ENCODE peak calls at places on chromosomes 16 and 17, in six cellular contexts. U is progenitor cell of endocrine pancreas, Z is GM12864, C is heart left ventricle, J is natural killer cell, W is lower lobe of right lung. A is an unnamed sample.

GRCh38 chr17:79563237-79564013 is 47.4 kb downstream of the RBFOX3 start:
- DNase-seq in C (no peak), W (peak; percentile 25), U (no peak), Z (no peak), J (no peak), A (no peak)

GRCh38 chr16:66474750-66475199 is 47.7 kb downstream of the BEAN1 start:
- DNase-seq in Z (peak; percentile 24), U (no peak), C (no peak), W (no peak), J (no peak), A (no peak)

GRCh38 chr17:43151880-43152456 is 19.0 kb upstream of the NBR1 start:
- DNase-seq in W (no peak), J (no peak), C (no peak), Z (no peak), U (no peak), A (no peak)

GRCh38 chr16:14148569-14148968 is 77.5 kb downstream of the MRTFB start:
- DNase-seq in U (no peak), W (no peak), J (no peak), C (no peak), Z (no peak), A (no peak)

GRCh38 chr17:50047488-50048126 is 8.3 kb upstream of the ITGA3 start:
- DNase-seq in U (no peak), W (no peak), Z (no peak), C (no peak), J (no peak), A (no peak)

GRCh38 chr17:50501054-50501453 is 7.2 kb upstream of the MYCBPAP start:
- DNase-seq in Z (no peak), C (no peak), W (no peak), U (no peak), J (no peak), A (no peak)

GRCh38 chr16:1206326-1206725 is 18.7 kb downstream of the TPSG1 start:
- DNase-seq in Z (no peak), C (no peak), U (no peak), J (no peak), W (no peak), A (no peak)

GRCh38 chr16:588639-588888 is 1.3 kb upstream of the RAB40C start:
- DNase-seq in W (peak; percentile 79), Z (peak; percentile 43), U (peak; percentile 46), C (peak; percentile 59), J (peak; percentile 58), A (peak; percentile 70)

GRCh38 chr17:60804831-60805230 is 127.2 kb downstream of the BCAS3 start:
- DNase-seq in J (no peak), U (no peak), Z (no peak), W (no peak), C (no peak), A (no peak)

GRCh38 chr17:2122641-2123302 is 67.9 kb downstream of the HIC1 start:
- DNase-seq in C (peak; percentile 80), Z (no peak), W (peak; percentile 86), J (peak; percentile 49), U (no peak), A (no peak)

GRCh38 chr16:66503030-66503429 is 46.9 kb downstream of the TK2 start:
- DNase-seq in J (no peak), Z (no peak), C (no peak), U (no peak), W (no peak), A (no peak)

GRCh38 chr16:85100265-85100664 is 12.0 kb downstream of the CIBAR2 start:
- DNase-seq in W (no peak), C (no peak), J (no peak), U (no peak), Z (no peak), A (no peak)

GRCh38 chr16:79845734-79846135 is 245.2 kb upstream of the MAF start:
- DNase-seq in Z (peak; percentile 3), J (no peak), W (no peak), C (no peak), U (no peak), A (no peak)

GRCh38 chr17:57766307-57766943 is 21.3 kb upstream of the CCDC182 start:
- DNase-seq in J (no peak), U (no peak), W (no peak), C (no peak), Z (no peak), A (no peak)

GRCh38 chr16:14545346-14545884 is 84.6 kb downstream of the PARN start:
- DNase-seq in J (no peak), U (no peak), Z (no peak), W (no peak), C (no peak), A (no peak)

GRCh38 chr17:32461498-32461852 is 17.2 kb downstream of the PSMD11 start:
- DNase-seq in C (no peak), J (no peak), W (no peak), Z (no peak), U (no peak), A (no peak)

GRCh38 chr17:60749050-60749449 is 71.4 kb downstream of the BCAS3 start:
- DNase-seq in C (no peak), Z (no peak), W (no peak), U (no peak), J (no peak), A (no peak)

GRCh38 chr17:42937712-42938596 is 26.3 kb downstream of the AARSD1 start:
- DNase-seq in J (no peak), Z (no peak), C (peak; percentile 37), W (no peak), U (peak; percentile 30), A (no peak)

GRCh38 chr16:642189-643049 is 791 bp downstream of the MCRIP2 start:
- DNase-seq in J (no peak), U (no peak), Z (no peak), W (peak; percentile 85), C (peak; percentile 78), A (peak; percentile 44)

GRCh38 chr17:50693041-50693682 is 14.6 kb downstream of the ANKRD40 start:
- DNase-seq in U (no peak), J (no peak), C (no peak), W (no peak), Z (no peak), A (no peak)

GRCh38 chr16:49884033-49884707 is 28.3 kb upstream of the ZNF423 start:
- DNase-seq in W (no peak), Z (no peak), J (no peak), C (no peak), U (no peak), A (no peak)

GRCh38 chr16:1691956-1692355 is 13.9 kb downstream of the JPT2 start:
- DNase-seq in J (no peak), C (no peak), Z (no peak), U (no peak), W (no peak), A (no peak)

GRCh38 chr16:68756250-68757051 is 19.4 kb downstream of the CDH1 start:
- DNase-seq in J (no peak), Z (peak; percentile 92), C (no peak), W (peak; percentile 81), U (no peak), A (peak; percentile 40)

GRCh38 chr17:80005360-80006338 is 30.0 kb downstream of the TBC1D16 start:
- DNase-seq in C (peak; percentile 53), Z (no peak), W (no peak), J (peak; percentile 51), U (peak; percentile 70), A (peak; percentile 57)

GRCh38 chr16:2250652-2251280 is 621 bp downstream of the ECI1 start:
- DNase-seq in U (no peak), J (no peak), C (no peak), W (no peak), Z (peak; percentile 26), A (no peak)

GRCh38 chr17:50060951-50061712 is 5.2 kb downstream of the ITGA3 start:
- DNase-seq in C (peak; percentile 95), W (peak; percentile 91), U (no peak), J (no peak), Z (no peak), A (no peak)

GRCh38 chr17:3710951-3711383 is 12.7 kb upstream of the HASPIN start:
- DNase-seq in J (no peak), C (no peak), W (no peak), Z (peak; percentile 99), U (no peak), A (no peak)

GRCh38 chr17:8016632-8017424 is 14.4 kb downstream of the GUCY2D start:
- DNase-seq in W (peak; percentile 80), J (no peak), C (no peak), Z (no peak), U (peak; percentile 41), A (no peak)
- TF ChIP-seq CTCF in W (peak; percentile 75), J (peak; percentile 60), C (peak; percentile 44), Z (peak; percentile 81), U (peak; percentile 74), A (no peak)

DNA sequence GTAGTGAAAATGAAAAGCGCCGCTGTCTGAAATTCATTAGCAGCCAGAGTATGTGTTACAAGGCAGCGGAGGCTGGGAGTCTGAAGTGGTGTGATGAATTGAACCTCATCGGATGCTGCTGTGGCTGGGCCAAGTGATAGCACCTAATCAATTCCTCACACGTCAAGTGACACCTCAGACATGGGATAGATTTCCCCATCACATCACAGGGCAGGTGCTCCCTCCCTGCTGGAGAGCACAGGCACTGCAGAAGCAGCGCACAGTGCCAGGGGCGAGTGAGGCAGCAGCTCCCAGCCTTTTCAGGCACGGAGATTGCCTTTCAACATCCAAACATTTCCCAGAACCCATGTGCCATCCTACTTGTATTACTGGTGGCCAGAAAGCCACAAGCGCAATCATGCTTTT is 32.2 kb downstream of the DRC3 start:
- DNase-seq in Z (no peak), U (no peak), W (no peak), J (no peak), C (no peak), A (no peak)
- TF ChIP-seq CTCF in Z (peak; percentile 28), U (peak; percentile 51), W (no peak), J (no peak), C (no peak), A (no peak)

DNA sequence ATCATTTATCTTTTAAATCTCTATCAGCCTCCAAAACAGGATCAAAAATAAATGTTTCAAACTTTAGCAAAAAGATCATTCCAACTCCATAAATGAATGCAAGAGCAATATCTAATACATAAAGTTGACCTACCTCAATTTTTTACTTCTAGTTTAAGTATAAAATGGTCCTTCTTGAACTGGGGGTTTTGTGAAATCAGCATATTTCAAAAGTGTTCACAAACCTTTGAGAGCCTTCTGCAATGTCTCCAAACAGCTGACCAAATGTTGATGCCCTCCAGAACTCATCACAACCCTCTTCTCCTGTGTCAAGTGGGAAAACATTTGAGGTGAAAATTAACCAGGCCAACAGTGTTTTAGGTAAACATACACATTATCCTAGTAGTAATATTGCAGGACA is 7.7 kb downstream of the MED1 start:
- DNase-seq in J (no peak), W (no peak), C (no peak), Z (no peak), U (no peak), A (no peak)
- TF ChIP-seq CTCF in J (no peak), W (no peak), C (no peak), Z (no peak), U (no peak), A (no peak)

DNA sequence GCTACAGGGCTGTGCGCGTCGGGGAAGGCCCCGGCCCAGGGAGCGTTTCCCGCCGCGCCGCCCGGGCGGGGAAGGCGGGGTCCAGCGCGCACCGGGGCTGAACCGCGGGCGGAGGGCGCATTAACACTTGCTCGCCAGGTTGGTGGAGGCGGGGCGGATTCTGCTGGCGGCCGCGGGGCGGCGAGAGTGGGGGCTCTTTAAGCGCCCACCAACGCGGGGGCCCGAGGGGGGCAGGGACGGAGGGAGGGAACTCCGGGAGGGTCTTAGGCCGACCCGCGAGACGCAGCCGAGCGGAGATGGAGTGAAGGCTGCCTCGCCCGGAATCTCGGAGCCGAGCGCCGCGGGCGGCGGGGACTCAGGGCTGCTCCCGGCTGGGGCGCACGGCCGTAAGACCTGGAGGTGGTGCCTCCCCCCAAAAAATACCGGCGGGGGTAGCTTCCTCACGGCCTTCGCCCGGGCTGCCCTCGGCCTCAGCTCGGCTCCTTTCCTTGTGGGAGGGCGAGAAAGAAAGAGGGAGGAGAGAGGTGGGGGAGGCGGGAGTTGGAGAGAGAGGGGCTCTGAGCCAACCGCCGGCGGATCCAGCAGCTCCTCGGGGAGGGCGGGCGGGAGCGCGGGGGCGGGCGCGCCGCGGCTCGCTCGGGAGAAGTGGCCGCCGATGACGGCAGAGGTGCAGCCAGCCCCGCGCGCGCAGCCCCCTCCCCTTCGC is 415 bp upstream of the FOXF1 start:
- DNase-seq in C (no peak), U (no peak), Z (no peak), W (peak; percentile 65), J (no peak), A (no peak)
- TF ChIP-seq CTCF in C (no peak), U (no peak), Z (no peak), W (no peak), J (no peak), A (no peak)